ENCODE peak calls at places on chromosomes 5 and 9, in seven cellular contexts. A is activated T-cell treated with anti-CD3 and anti-CD28 coated beads, Interleukin-2, amount 50 U/mL, for 72 hours; P is RPMI8226; F is thoracic aorta; V is adrenal gland; Z is GM12891; X is NCI-H1092 treated with DMSO at 0.1 percent for 48 hours. U is an unnamed sample.

GRCh38 chr9:129567842-129568559 is 52.9 kb downstream of the C9orf50 start:
- DNase-seq in P (no peak), V (peak; percentile 51), Z (no peak), A (no peak), X (peak; percentile 55), F (no peak), U (peak; percentile 32)

GRCh38 chr9:92064711-92065110 is 50.5 kb downstream of the SPTLC1 start:
- DNase-seq in Z (no peak), A (no peak), P (no peak), X (no peak), F (no peak), V (no peak), U (peak; percentile 52)

GRCh38 chr9:121288874-121289553 is 21.1 kb downstream of the GSN start:
- DNase-seq in Z (no peak), A (no peak), F (peak; percentile 43), P (no peak), X (no peak), V (peak; percentile 83), U (peak; percentile 44)

GRCh38 chr5:9927106-9927505 is 297.0 kb upstream of the TAS2R1 start:
- DNase-seq in P (no peak), F (no peak), V (no peak), A (no peak), X (no peak), Z (no peak), U (no peak)

GRCh38 chr9:116154334-116154975 is 864 bp downstream of the PAPPA start:
- DNase-seq in F (no peak), Z (peak; percentile 9), V (no peak), X (no peak), A (no peak), P (no peak), U (no peak)

GRCh38 chr5:143026380-143026779 is 256.2 kb downstream of the ARHGAP26 start:
- DNase-seq in F (no peak), P (no peak), Z (no peak), X (no peak), A (no peak), V (no peak), U (no peak)

GRCh38 chr9:84371737-84372136 is 31.2 kb upstream of the SLC28A3 start:
- DNase-seq in Z (no peak), F (no peak), V (peak; percentile 43), A (no peak), P (no peak), X (no peak), U (peak; percentile 92)

GRCh38 chr5:153659337-153659736 is 168.9 kb downstream of the GRIA1 start:
- DNase-seq in F (no peak), A (no peak), V (peak; percentile 64), Z (no peak), X (no peak), P (no peak), U (peak; percentile 36)

GRCh38 chr9:76835571-76836283 is 70.2 kb downstream of the PRUNE2 start:
- DNase-seq in Z (no peak), A (no peak), V (peak; percentile 57), F (no peak), P (peak; percentile 2), X (peak; percentile 21), U (peak; percentile 94)

GRCh38 chr9:114385412-114386181 is 2.2 kb downstream of the AKNA start:
- DNase-seq in Z (no peak), F (peak; percentile 66), P (no peak), A (peak; percentile 94), X (no peak), V (peak; percentile 78), U (peak; percentile 70)

GRCh38 chr5:2148312-2149195 is 265.8 kb upstream of the IRX4 start:
- DNase-seq in Z (no peak), F (no peak), V (no peak), X (no peak), P (no peak), A (no peak), U (no peak)

GRCh38 chr5:10828241-10828640 is 67.2 kb upstream of the DAP start:
- DNase-seq in F (no peak), X (no peak), Z (no peak), V (peak; percentile 34), P (no peak), A (no peak), U (no peak)

GRCh38 chr9:80218336-80218735 is 646.6 kb downstream of the TLE4 start:
- DNase-seq in Z (no peak), X (no peak), F (no peak), V (no peak), A (no peak), P (no peak), U (no peak)

GRCh38 chr9:132672413-132672690 is 2.1 kb downstream of the GTF3C4 start:
- DNase-seq in X (no peak), A (no peak), P (no peak), F (no peak), V (no peak), Z (no peak), U (no peak)

GRCh38 chr9:1443450-1443849 is 393.3 kb downstream of the DMRT2 start:
- DNase-seq in Z (no peak), F (no peak), A (no peak), P (no peak), X (no peak), V (no peak), U (no peak)

GRCh38 chr9:109277451-109277850 is 43.4 kb downstream of the EPB41L4B start:
- DNase-seq in F (no peak), Z (no peak), V (no peak), A (no peak), X (no peak), P (no peak), U (no peak)

GRCh38 chr5:84218546-84218945 is 166.1 kb downstream of the EDIL3 start:
- DNase-seq in F (no peak), Z (no peak), A (no peak), P (no peak), V (no peak), X (no peak), U (no peak)

GRCh38 chr9:71977003-71977402 is 65.6 kb downstream of the C9orf85 start:
- DNase-seq in Z (no peak), X (no peak), F (no peak), P (no peak), V (no peak), A (no peak), U (no peak)

GRCh38 chr5:180608572-180609310 is 17.4 kb upstream of the SCGB3A1 start:
- DNase-seq in P (no peak), V (no peak), X (no peak), F (no peak), A (no peak), Z (no peak), U (no peak)

GRCh38 chr5:149667084-149667826 is 62.9 kb upstream of the PPARGC1B start:
- DNase-seq in P (peak; percentile 61), X (no peak), F (no peak), A (peak; percentile 23), Z (no peak), V (peak; percentile 30), U (no peak)

GRCh38 chr9:27183151-27183550 is 74.1 kb downstream of the TEK start:
- DNase-seq in X (no peak), V (no peak), F (no peak), P (no peak), Z (no peak), A (no peak), U (no peak)

GRCh38 chr5:32443145-32443540 is 1.4 kb downstream of the ZFR start:
- DNase-seq in X (no peak), Z (no peak), P (no peak), V (no peak), F (no peak), A (peak; percentile 64), U (no peak)

GRCh38 chr5:95730730-95731570 is at the start of gene RHOBTB3:
- DNase-seq in F (peak; percentile 61), X (peak; percentile 80), A (peak; percentile 44), Z (peak; percentile 45), V (peak; percentile 97), P (peak; percentile 73), U (peak; percentile 83)

GRCh38 chr5:59661306-59661705 is 232.2 kb downstream of the PDE4D start:
- DNase-seq in P (no peak), V (no peak), X (no peak), F (no peak), Z (no peak), A (no peak), U (no peak)

GRCh38 chr5:180823938-180824629 is 21.5 kb upstream of the MGAT1 start:
- DNase-seq in X (no peak), F (no peak), V (no peak), A (no peak), Z (no peak), P (no peak), U (no peak)